ENCODE peak calls at places on chromosomes 16 and 17, in ten cellular contexts. U, Y, Z, W, I, J, D, A, H and T are unnamed samples.

GRCh38 chr16:28924399-28924761 is 658 bp downstream of the RABEP2 start:
- DNase-seq in J (no peak), U (no peak), H (no peak), D (no peak), Z (no peak), W (no peak), A (no peak), I (no peak), Y (no peak), T (no peak)

GRCh38 chr17:2435181-2435741 is 34.4 kb upstream of the MNT start:
- DNase-seq in A (no peak), Z (peak; percentile 64), H (no peak), J (no peak), U (no peak), I (no peak), Y (no peak), W (no peak), D (peak; percentile 28), T (no peak)

GRCh38 chr16:4244254-4244812 is 2.5 kb upstream of the SRL start:
- DNase-seq in I (no peak), W (no peak), Y (no peak), A (no peak), D (no peak), J (no peak), Z (no peak), H (no peak), U (no peak), T (no peak)

GRCh38 chr16:21598676-21599157 is 660 bp upstream of the METTL9 start:
- DNase-seq in I (no peak), J (no peak), U (peak; percentile 28), Y (no peak), W (no peak), D (no peak), Z (peak; percentile 49), A (peak; percentile 25), H (no peak), T (no peak)

GRCh38 chr16:30927789-30928378 is 4.5 kb downstream of the FBXL19 start:
- DNase-seq in A (peak; percentile 32), Z (peak; percentile 59), J (no peak), U (peak; percentile 81), Y (no peak), I (peak; percentile 42), H (peak; percentile 56), D (peak; percentile 66), W (no peak), T (no peak)

GRCh38 chr17:74647871-74648672 is 24.5 kb upstream of the CD300E start:
- DNase-seq in Y (no peak), A (no peak), U (no peak), J (no peak), I (no peak), D (no peak), H (no peak), Z (no peak), W (no peak), T (no peak)

GRCh38 chr16:53156516-53156915 is 101.7 kb downstream of the CHD9 start:
- DNase-seq in Y (no peak), A (no peak), U (no peak), D (no peak), Z (peak; percentile 69), H (no peak), I (no peak), J (no peak), W (no peak), T (no peak)

GRCh38 chr16:66617728-66618127 is 13.2 kb downstream of the CMTM3 start:
- DNase-seq in D (no peak), I (no peak), W (no peak), U (no peak), A (no peak), J (no peak), H (no peak), Y (no peak), Z (no peak), T (no peak)

GRCh38 chr17:67460097-67460496 is 83.0 kb downstream of the PITPNC1 start:
- DNase-seq in Z (no peak), W (no peak), J (no peak), I (no peak), A (no peak), D (no peak), U (no peak), H (no peak), Y (no peak), T (no peak)

GRCh38 chr16:59758848-59759247 is 1024.7 kb upstream of the GOT2 start:
- DNase-seq in J (no peak), Y (no peak), U (no peak), I (no peak), H (no peak), D (no peak), W (no peak), Z (no peak), A (no peak), T (no peak)

DNA sequence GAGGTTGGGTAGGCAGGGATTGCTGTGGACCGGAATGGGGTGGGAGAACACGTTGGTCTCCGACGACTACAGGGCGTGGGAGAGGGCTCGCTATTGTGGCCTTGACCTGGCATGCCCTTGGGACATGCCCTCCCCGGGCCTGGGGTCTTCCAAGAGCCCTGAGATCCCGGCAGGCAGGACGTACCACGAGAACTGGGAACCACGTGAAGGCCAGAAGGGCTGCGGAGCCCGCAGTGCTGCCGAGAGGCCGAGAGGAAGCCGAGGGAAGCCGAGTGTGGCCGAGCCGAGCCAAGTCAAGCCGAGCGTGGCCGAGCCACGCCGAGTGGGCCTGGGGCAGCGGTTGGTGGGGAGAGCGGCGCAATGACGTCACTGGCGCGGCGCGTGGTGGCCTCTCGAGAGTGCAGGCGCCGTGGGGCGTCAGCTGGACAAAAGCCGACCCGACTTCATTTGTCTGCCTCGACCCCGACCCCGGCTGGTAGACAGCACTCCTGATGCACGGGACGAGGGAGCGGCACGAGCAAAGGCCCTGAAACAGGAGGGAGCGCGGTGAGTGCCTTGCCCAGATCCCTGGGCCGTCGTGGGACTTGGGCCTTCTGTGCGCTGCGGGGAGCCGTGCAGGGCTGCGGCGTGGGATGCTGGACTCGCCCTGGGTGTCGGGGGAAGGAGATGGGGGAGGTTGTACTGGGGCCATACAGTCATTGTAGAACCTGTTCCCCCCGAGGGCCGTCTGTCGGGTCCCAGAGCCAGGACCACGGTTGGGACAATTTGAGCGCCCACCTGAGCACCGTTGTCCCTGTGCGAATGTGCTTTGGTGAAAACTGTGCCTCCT is 6.6 kb downstream of the SOCS1 start:
- DNase-seq in Z (no peak), W (no peak), D (no peak), H (no peak), Y (no peak), A (no peak), J (no peak), I (no peak), U (no peak), T (no peak)
- H3K27ac ChIP-seq in Z (no peak overlapping the region), W (no peak overlapping the region), D (no peak overlapping the region), H (no peak overlapping the region), Y (no peak overlapping the region), A (no peak overlapping the region), J (no peak overlapping the region), I (no peak overlapping the region), U (no peak overlapping the region), T (no peak overlapping the region)

DNA sequence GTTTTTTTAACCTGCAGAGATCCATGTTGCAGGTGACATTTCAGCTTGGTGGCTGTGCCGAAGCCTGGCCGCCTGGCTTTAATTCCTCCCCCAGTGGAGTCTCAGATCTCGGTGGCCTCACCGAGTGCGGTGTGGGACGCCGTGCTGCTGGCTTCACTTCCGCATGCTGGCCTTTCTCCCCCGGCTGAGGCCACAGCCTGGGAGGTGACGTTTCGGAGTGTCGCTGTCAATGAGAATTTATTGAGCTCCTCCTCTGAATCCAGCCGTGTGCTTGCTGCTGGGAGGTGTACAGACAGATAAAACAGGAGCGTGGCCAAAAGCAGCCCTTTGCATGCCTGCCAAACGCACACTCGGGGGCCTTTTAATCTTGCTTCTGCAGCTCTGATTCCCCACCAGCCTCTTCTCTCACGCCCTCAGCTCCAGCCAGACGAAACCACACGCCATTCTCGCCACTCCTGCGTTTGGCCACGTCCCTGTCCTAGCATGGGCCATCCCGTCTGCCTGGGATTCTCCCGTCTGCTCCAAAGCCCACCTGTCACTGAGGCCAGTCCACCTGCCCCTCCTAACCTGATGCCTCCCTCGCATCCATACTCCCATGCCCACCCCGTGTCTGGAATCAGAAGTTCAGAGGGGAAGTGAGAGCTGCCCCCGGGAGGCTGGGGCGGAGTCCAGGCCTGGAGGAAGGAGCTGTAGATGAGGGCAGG is 3.6 kb downstream of the GSE1 start:
- DNase-seq in W (no peak), Z (no peak), H (peak; percentile 46), D (no peak), I (no peak), U (peak; percentile 65), A (peak; percentile 64), J (no peak), Y (no peak), T (no peak)
- H3K27ac ChIP-seq in W (peak overlapping the region; percentile 36), Z (no peak overlapping the region), H (peak overlapping the region; percentile 7), D (peak overlapping the region; percentile 4), I (no peak overlapping the region), U (peak overlapping the region; percentile 95), A (peak overlapping the region; percentile 93), J (peak overlapping the region; percentile 97), Y (no peak overlapping the region), T (peak overlapping the region; percentile 90)

GRCh38 chr17:52147431-52147830 is 11.1 kb downstream of the CA10 start:
- DNase-seq in D (no peak), Y (no peak), Z (no peak), U (no peak), W (no peak), H (no peak), I (no peak), J (no peak), A (no peak), T (no peak)

GRCh38 chr17:52149626-52150025 is 8.9 kb downstream of the CA10 start:
- DNase-seq in Y (no peak), Z (no peak), J (no peak), D (no peak), H (no peak), W (no peak), I (no peak), A (no peak), U (no peak), T (no peak)

GRCh38 chr17:52147872-52148271 is 10.6 kb downstream of the CA10 start:
- DNase-seq in Y (no peak), Z (no peak), J (no peak), H (no peak), D (no peak), W (no peak), I (no peak), U (no peak), A (no peak), T (no peak)

GRCh38 chr17:52148969-52149351 is 9.6 kb downstream of the CA10 start:
- DNase-seq in Y (no peak), I (no peak), Z (no peak), A (no peak), H (no peak), W (no peak), D (no peak), U (peak; percentile 60), J (no peak), T (no peak)

GRCh38 chr17:52148288-52148968 is 10.1 kb downstream of the CA10 start:
- DNase-seq in U (no peak), D (no peak), H (no peak), I (no peak), A (no peak), Y (no peak), Z (no peak), W (no peak), J (no peak), T (no peak)
- H3K27ac ChIP-seq in U (no peak overlapping the region), D (no peak overlapping the region), H (no peak overlapping the region), I (no peak overlapping the region), A (no peak overlapping the region), Y (no peak overlapping the region), Z (no peak overlapping the region), W (no peak overlapping the region), J (no peak overlapping the region), T (no peak overlapping the region)

DNA sequence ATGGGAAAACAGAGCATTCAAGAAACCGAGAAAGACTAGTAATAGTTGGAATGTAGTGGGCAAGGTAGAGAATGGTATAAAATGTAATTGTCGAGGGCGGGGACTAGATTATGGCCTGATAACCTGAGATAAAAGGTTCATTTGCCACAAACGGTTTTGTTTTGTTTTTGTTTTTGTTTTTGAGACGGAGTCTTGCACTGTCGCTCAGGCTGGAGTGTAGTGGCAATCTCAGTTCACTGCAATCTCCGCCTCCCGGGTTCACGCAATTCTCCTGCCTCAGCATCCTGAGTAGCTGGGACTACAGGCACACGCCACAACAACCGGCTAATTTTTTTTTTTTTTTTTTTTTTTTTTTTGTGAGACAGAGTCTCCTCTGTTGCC is 1.4 kb downstream of the NEK8 start:
- DNase-seq in D (no peak), I (no peak), A (no peak), Z (no peak), H (no peak), U (no peak), Y (no peak), J (no peak), W (no peak), T (no peak)
- H3K27ac ChIP-seq in D (no peak overlapping the region), I (no peak overlapping the region), A (no peak overlapping the region), Z (no peak overlapping the region), H (no peak overlapping the region), U (peak overlapping the region; percentile 99), Y (no peak overlapping the region), J (no peak overlapping the region), W (peak overlapping the region; percentile 97), T (no peak overlapping the region)